ENCODE peak calls at places on chromosomes 6 and 20, in ten cellular contexts. C is B cell, L is SK-N-SH, I is activated gamma-delta T cell treated with Interleukin-2 at 50 U/mL for 16 hours, H is LoVo, B is pancreas, E is iris pigment epithelial cell, Q is A549, Y is NCI-H1417, X is T-helper 2 cell. D is an unnamed sample.

GRCh38 chr20:3677733-3678132 is 4.1 kb downstream of the ADAM33 start:
- DNase-seq in Y (no peak), H (no peak), B (no peak), L (no peak), Q (no peak), X (no peak), E (peak), C (no peak), I (no peak), D (no peak)

GRCh38 chr6:44731485-44732095 is 344.1 kb downstream of the CDC5L start:
- DNase-seq in Q (no peak), H (no peak), E (peak), X (no peak), B (no peak), L (no peak), C (no peak), I (no peak), Y (no peak), D (no peak)

GRCh38 chr20:9360427-9360826 is 154.0 kb upstream of the LAMP5 start:
- DNase-seq in C (no peak), Y (no peak), E (no peak), X (no peak), Q (no peak), B (no peak), L (no peak), I (no peak), H (no peak), D (no peak)

GRCh38 chr6:109478848-109479624 is 4.0 kb downstream of the ZBTB24 start:
- DNase-seq in B (no peak), C (peak), Y (no peak), X (no peak), H (no peak), L (no peak), Q (no peak), I (no peak), E (no peak), D (no peak)

GRCh38 chr20:58424218-58424617 is 35.2 kb downstream of the VAPB start:
- DNase-seq in Y (no peak), Q (no peak), E (no peak), L (no peak), X (no peak), H (no peak), I (no peak), B (no peak), C (no peak), D (no peak)

GRCh38 chr20:10671850-10672578 is 1.8 kb downstream of the JAG1 start:
- DNase-seq in I (no peak), H (peak), L (peak), Q (no peak), X (no peak), E (peak), B (peak), Y (peak), C (peak), D (peak)

GRCh38 chr6:131694832-131695426 is 6.3 kb downstream of the OR2A4 start:
- DNase-seq in I (no peak), L (peak), Y (peak), E (peak), H (peak), C (peak), B (no peak), X (peak), Q (peak), D (peak)

GRCh38 chr6:97594834-97595233 is 311.8 kb upstream of the MMS22L start:
- DNase-seq in C (no peak), L (no peak), H (no peak), E (peak), Q (no peak), Y (no peak), I (no peak), X (no peak), B (no peak), D (no peak)

GRCh38 chr6:26556263-26557070 is 18.3 kb downstream of the HMGN4 start:
- DNase-seq in X (peak), H (peak), L (peak), B (no peak), Q (peak), C (peak), Y (peak), I (no peak), E (peak), D (no peak)

GRCh38 chr6:145887969-145888368 is 73.4 kb upstream of the FBXO30 start:
- DNase-seq in X (no peak), L (peak), Q (no peak), H (no peak), E (peak), Y (no peak), B (no peak), C (peak), I (no peak), D (peak)

GRCh38 chr6:43856005-43856765 is 86.2 kb downstream of the VEGFA start:
- DNase-seq in L (peak), Y (no peak), H (no peak), B (peak), C (no peak), I (no peak), E (peak), X (no peak), Q (peak), D (peak)

GRCh38 chr6:156729248-156729647 is 47.9 kb upstream of the ARID1B start:
- DNase-seq in B (no peak), Y (no peak), Q (no peak), C (no peak), I (no peak), L (no peak), E (peak), H (peak), X (peak), D (no peak)

GRCh38 chr20:48794360-48794759 is 33.4 kb downstream of the PREX1 start:
- DNase-seq in C (no peak), Y (peak), I (no peak), Q (no peak), H (no peak), L (peak), B (no peak), E (no peak), X (no peak), D (no peak)

GRCh38 chr6:82415820-82416219 is 52.2 kb downstream of the TPBG start:
- DNase-seq in E (no peak), B (no peak), C (no peak), X (no peak), H (no peak), Q (no peak), L (no peak), I (no peak), Y (no peak), D (no peak)

GRCh38 chr6:7765575-7766325 is 39.9 kb downstream of the BMP6 start:
- DNase-seq in E (peak), I (no peak), L (no peak), H (no peak), Q (no peak), Y (no peak), B (no peak), C (no peak), X (no peak), D (no peak)

GRCh38 chr6:113674075-113674474 is 183.1 kb upstream of the MARCKS start:
- DNase-seq in Y (peak), Q (no peak), B (peak), E (no peak), I (no peak), X (no peak), L (no peak), C (no peak), H (no peak), D (peak)

GRCh38 chr6:45959534-45960195 is 56.0 kb downstream of the CLIC5 start:
- DNase-seq in I (no peak), H (no peak), Q (no peak), C (no peak), B (no peak), E (peak), X (no peak), L (no peak), Y (peak), D (no peak)

GRCh38 chr20:10253750-10254149 is 35.1 kb downstream of the SNAP25 start:
- DNase-seq in E (no peak), Y (no peak), L (no peak), C (no peak), B (no peak), X (no peak), Q (no peak), H (no peak), I (no peak), D (no peak)

D was measured in dermis microvascular lymphatic vessel endothelial cell.